ENCODE peak calls at places on chromosome 14, in five cellular contexts. W, M, K, S and Q are unnamed samples.

GRCh38 chr14:68667313-68667791 is 125.5 kb downstream of the ZFP36L1 start:
- DNase-seq in W (no peak), S (no peak), M (no peak), K (no peak), Q (no peak)

GRCh38 chr14:79597561-79597960 is 613.7 kb downstream of the DIO2 start:
- DNase-seq in S (no peak), W (no peak), K (no peak), M (no peak), Q (no peak)

GRCh38 chr14:52922059-52922458 is 28.8 kb downstream of the FERMT2 start:
- DNase-seq in S (no peak), M (no peak), K (no peak), W (no peak), Q (no peak)

GRCh38 chr14:68584786-68585185 is 208.1 kb downstream of the ZFP36L1 start:
- DNase-seq in S (no peak), W (no peak), K (no peak), M (no peak), Q (no peak)

GRCh38 chr14:60981626-60982455 is 796 bp downstream of the SLC38A6 start:
- DNase-seq in S (no peak), W (no peak), K (peak), M (peak), Q (peak)

GRCh38 chr14:106442857-106443256 is 916.5 kb downstream of the TMEM121 start:
- DNase-seq in S (no peak), W (no peak), M (no peak), K (no peak), Q (no peak)

GRCh38 chr14:22814945-22815713 is at the start of gene SLC7A7:
- DNase-seq in S (no peak), M (peak), K (no peak), W (no peak), Q (no peak)

GRCh38 chr14:24190416-24190815 is 1.8 kb upstream of the IPO4 start:
- DNase-seq in W (no peak), S (no peak), K (no peak), M (no peak), Q (no peak)

GRCh38 chr14:20848316-20848954 is 42.8 kb upstream of the RNASE3 start:
- DNase-seq in S (no peak), K (peak), W (no peak), M (peak), Q (no peak)

GRCh38 chr14:94227029-94227428 is 52.9 kb downstream of the PPP4R4 start:
- DNase-seq in W (no peak), S (no peak), M (no peak), K (no peak), Q (no peak)

GRCh38 chr14:74988131-74988530 is 14.6 kb upstream of the EIF2B2 start:
- DNase-seq in S (no peak), K (peak), M (peak), W (no peak), Q (no peak)

GRCh38 chr14:91190853-91191252 is 53.7 kb downstream of the GPR68 start:
- DNase-seq in W (no peak), S (no peak), K (no peak), M (no peak), Q (no peak)

GRCh38 chr14:33857650-33858049 is 93.2 kb downstream of the EGLN3 start:
- DNase-seq in M (no peak), K (no peak), S (no peak), W (no peak), Q (peak)

GRCh38 chr14:98501335-98501734 is 770.7 kb downstream of the BCL11B start:
- DNase-seq in K (no peak), M (no peak), W (no peak), S (no peak), Q (no peak)

GRCh38 chr14:21486640-21487087 is 9.7 kb downstream of the TOX4 start:
- DNase-seq in K (no peak), S (no peak), W (no peak), M (no peak), Q (no peak)

GRCh38 chr14:76203086-76204001 is 51.6 kb downstream of the GPATCH2L start:
- DNase-seq in M (peak), W (no peak), K (peak), S (peak), Q (no peak)

GRCh38 chr14:28756896-28757570 is 9.6 kb upstream of the FOXG1 start:
- DNase-seq in K (no peak), M (peak), S (no peak), W (no peak), Q (peak)

GRCh38 chr14:24607081-24607480 is 2.4 kb downstream of the GZMH start:
- DNase-seq in M (no peak), W (no peak), K (no peak), S (no peak), Q (no peak)

DNA sequence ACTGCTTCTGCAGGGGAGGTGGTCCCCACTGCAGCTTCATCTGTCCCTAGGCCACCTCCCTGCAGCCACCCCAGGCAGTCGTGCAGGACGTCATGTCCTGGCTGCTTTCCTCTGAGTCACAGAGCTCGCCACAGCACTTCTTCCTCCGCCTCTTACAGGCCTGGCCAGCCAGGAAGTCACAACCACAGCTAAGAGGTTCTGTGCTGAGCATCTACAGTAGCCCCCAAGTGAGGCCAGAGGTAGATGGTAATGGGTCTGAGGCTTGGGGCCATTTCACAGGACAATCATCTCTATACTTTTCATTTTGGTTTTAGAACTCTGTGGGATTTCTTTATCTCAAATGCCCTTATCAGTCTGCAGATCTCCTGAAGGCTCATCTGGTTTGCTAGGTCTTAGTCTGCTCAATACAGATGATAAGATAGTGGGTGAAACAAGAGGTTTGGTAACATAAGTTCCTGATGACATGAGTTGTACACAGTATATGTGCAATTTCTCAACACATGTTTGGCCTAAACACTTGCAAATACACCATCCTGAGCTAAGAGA is 106.4 kb downstream of the ARF6 start:
- DNase-seq in M (peak), S (peak), W (peak), K (peak), Q (peak)
- TF ChIP-seq POLR2A in M (no peak), S (peak), W (no peak), K (no peak), Q (peak)

GRCh38 chr14:92280554-92281262 is 42.3 kb upstream of the SLC24A4 start:
- DNase-seq in W (no peak), M (no peak), K (no peak), S (no peak), Q (no peak)

GRCh38 chr14:92274055-92274454 is 48.9 kb upstream of the SLC24A4 start:
- DNase-seq in M (no peak), S (no peak), W (no peak), K (no peak), Q (no peak)

GRCh38 chr14:92282669-92283068 is 40.3 kb upstream of the SLC24A4 start:
- DNase-seq in W (no peak), M (no peak), K (no peak), S (no peak), Q (no peak)

DNA sequence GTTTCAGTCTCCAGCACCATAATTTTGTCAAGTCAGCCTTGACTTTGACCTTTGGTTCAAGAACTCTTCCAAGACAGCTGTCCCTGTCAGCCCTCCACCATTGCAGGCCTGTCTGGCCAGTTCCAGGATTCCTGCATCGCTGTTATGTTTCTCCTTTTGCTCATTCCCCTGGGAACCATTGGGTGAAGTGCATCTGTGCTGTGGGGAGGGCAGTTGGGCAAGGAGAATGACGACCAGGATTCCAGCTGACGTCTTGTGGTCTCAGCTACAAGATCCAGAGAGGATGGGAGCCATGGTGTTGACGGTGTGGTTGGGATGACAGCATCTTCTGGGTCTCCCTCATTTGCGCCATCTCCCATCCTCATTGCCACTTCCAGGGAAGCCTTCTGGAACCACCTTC is 45.9 kb upstream of the SLC24A4 start:
- DNase-seq in S (no peak), K (no peak), W (no peak), M (no peak), Q (no peak)
- TF ChIP-seq POLR2A in S (no peak), K (no peak), W (no peak), M (no peak), Q (no peak)

DNA sequence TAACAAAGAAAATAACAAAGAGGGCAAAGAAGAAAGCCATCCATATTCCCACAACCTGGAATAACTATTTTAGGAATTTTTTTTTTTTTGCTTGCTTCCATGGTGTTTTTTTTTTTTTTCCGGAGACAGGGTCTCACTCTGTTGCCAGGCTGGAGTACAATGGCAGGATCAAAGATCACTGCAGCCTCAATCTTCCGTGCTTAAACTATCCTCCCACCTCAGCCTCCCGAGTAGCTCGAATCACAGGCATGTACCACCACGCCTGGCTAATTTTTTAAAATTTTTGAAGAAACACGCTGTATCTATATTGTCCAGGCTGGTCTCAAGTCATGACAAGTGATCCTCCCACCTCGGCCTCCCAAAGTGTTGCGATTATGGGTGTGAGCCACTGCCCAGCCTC is 20.2 kb upstream of the ARID4A start:
- DNase-seq in M (no peak), K (no peak), W (no peak), S (no peak), Q (no peak)
- TF ChIP-seq POLR2A in M (no peak), K (no peak), W (no peak), S (no peak), Q (no peak)

GRCh38 chr14:73714656-73715081 is 485 bp upstream of the PNMA1 start:
- DNase-seq in S (no peak), W (no peak), M (peak), K (no peak), Q (no peak)

GRCh38 chr14:73715707-73716106 is 1.5 kb upstream of the PNMA1 start:
- DNase-seq in S (no peak), W (no peak), K (no peak), M (no peak), Q (no peak)

GRCh38 chr14:73712540-73713141 is 1.5 kb downstream of the PNMA1 start:
- DNase-seq in W (no peak), S (no peak), M (no peak), K (no peak), Q (peak)

GRCh38 chr14:73713206-73713803 is 879 bp downstream of the PNMA1 start:
- DNase-seq in S (no peak), W (no peak), M (peak), K (no peak), Q (no peak)

DNA sequence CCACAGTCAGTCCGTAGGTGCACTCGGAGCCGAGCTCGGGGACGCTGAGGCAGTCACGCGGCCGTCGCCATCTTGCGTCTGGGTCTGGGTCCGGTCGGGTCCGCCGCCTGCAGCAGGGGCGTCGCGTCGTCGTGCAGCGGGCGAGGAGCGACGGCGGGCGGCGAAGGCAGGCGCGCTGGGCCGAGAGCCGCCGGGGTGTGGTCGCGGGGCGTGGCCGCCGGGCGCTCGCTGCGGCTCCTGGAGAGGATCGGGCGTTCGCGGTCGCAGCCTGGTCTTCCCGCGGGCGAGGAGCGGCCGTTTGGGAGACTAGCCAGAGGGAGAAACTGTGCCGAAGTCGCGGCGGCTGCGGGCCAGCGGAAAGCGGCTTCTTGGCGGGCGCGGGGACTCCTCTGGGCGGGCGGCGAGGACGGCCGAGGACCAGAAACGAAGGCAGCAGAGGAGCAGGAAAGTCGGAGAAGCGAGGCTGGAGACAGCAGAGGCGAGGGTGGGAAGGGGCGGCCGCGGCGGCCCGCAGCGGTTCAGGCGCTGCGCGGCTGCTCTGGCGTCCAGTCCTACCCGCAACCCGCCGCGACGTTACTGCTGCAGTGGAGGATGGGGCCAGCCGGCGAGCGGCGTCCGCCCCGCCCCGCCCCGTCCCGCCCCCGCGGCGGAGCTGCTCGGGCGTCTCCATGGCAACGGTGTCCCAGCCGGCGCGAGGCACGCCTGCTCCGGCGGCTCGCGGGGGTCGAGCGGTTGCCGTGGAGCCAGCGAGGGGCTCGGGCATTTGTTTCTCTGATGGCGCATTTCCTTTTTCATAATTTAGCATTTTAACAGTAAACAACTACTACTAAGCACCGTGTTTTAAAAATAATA is at the start of gene PNMA1:
- DNase-seq in S (peak), K (peak), W (peak), M (peak), Q (peak)
- TF ChIP-seq POLR2A in S (peak), K (peak), W (no peak), M (peak), Q (peak)

GRCh38 chr14:99983251-99984012 is 81.8 kb upstream of the EVL start:
- DNase-seq in S (no peak), M (no peak), W (no peak), K (no peak), Q (no peak)

GRCh38 chr14:99986416-99986815 is 78.8 kb upstream of the EVL start:
- DNase-seq in K (no peak), S (no peak), W (no peak), M (no peak), Q (no peak)

GRCh38 chr14:99981806-99982205 is 83.4 kb upstream of the EVL start:
- DNase-seq in M (no peak), S (no peak), W (no peak), K (no peak), Q (peak)

GRCh38 chr14:99980299-99980698 is 84.9 kb upstream of the EVL start:
- DNase-seq in W (no peak), M (no peak), K (no peak), S (peak), Q (no peak)

DNA sequence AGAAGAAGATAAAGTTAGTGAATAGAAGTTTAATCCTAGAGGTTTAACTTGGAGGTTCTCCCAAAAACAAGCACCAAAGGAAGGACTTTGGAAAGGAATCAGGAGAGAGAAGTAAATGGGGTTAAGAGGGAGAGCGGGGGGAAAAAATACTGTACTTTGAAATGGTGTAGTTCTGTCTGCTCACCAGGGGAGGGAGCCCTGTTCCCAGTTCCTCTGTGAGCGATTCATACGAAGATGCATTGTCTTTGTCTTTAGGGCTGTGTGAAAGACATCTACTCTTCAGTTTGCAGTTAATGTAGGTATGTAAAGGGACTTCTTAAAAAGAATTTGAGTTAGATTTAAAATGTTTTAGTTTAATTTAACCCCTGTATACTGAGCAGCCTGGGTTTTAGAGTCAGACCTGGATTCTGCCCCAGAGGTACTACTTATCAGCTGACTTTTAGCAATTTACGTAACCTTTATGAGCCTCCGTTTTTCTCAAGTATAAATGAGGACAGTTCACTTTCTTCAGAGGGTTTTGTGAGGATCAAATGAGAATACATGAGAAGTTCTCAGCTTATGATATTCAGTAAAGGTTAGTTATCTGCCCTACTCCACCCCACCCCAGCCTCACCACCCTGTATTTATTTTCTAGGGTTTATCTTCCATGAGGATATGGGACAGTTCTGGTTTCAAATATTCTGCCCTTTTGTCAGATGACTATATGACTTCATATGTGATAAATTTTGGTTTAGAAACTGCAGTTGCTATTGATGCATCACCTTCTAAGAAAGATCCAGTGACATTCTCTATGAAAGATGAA is 82.6 kb upstream of the EVL start:
- DNase-seq in M (peak), S (no peak), W (no peak), K (peak), Q (peak)
- TF ChIP-seq POLR2A in M (no peak), S (no peak), W (no peak), K (no peak), Q (no peak)

GRCh38 chr14:103698380-103699260 is 16.6 kb downstream of the XRCC3 start:
- DNase-seq in W (peak), S (no peak), K (no peak), M (no peak), Q (no peak)
- TF ChIP-seq POLR2A in W (no peak), S (no peak), K (no peak), M (no peak), Q (no peak)

GRCh38 chr14:105095236-105095805 is 30.1 kb upstream of the GPR132 start:
- DNase-seq in W (peak), K (no peak), M (no peak), S (no peak), Q (no peak)

GRCh38 chr14:105092912-105093425 is 27.7 kb upstream of the GPR132 start:
- DNase-seq in K (peak), S (peak), W (peak), M (peak), Q (no peak)

GRCh38 chr14:105092124-105092911 is 27.1 kb upstream of the GPR132 start:
- DNase-seq in K (peak), M (peak), W (peak), S (peak), Q (no peak)

GRCh38 chr14:105094193-105094907 is 29.1 kb upstream of the GPR132 start:
- DNase-seq in S (peak), K (no peak), W (peak), M (no peak), Q (no peak)

GRCh38 chr14:105093426-105094192 is 28.4 kb upstream of the GPR132 start:
- DNase-seq in S (peak), W (peak), K (peak), M (peak), Q (no peak)
- TF ChIP-seq POLR2A in S (peak), W (no peak), K (peak), M (peak), Q (no peak)